ENCODE peak calls at places on chromosomes 5 and 9, in eight cellular contexts. One of them, this sample, is unnamed.

GRCh38 chr9:88741335-88741734 is 206.4 kb downstream of the NXNL2 start:
- DNase-seq in heart right ventricle: no peak
- DNase-seq in cardiac fibroblast: peak; percentile 61
- DNase-seq in stomach: no peak
- DNase-seq in body of pancreas: no peak
- DNase-seq in GM23338: peak; percentile 63
- DNase-seq in mucosa of descending colon: no peak
- DNase-seq in AG04449: no peak
- DNase-seq in this sample: no peak

GRCh38 chr5:174520420-174521396 is 203.7 kb upstream of the MSX2 start:
- DNase-seq in stomach: peak; percentile 74
- DNase-seq in mucosa of descending colon: no peak
- DNase-seq in AG04449: no peak
- DNase-seq in heart right ventricle: no peak
- DNase-seq in cardiac fibroblast: no peak
- DNase-seq in GM23338: peak; percentile 62
- DNase-seq in body of pancreas: peak; percentile 59
- DNase-seq in this sample: no peak

GRCh38 chr9:118734696-118735095 is 634.5 kb downstream of the BRINP1 start:
- DNase-seq in mucosa of descending colon: no peak
- DNase-seq in heart right ventricle: no peak
- DNase-seq in AG04449: no peak
- DNase-seq in stomach: no peak
- DNase-seq in body of pancreas: no peak
- DNase-seq in GM23338: no peak
- DNase-seq in cardiac fibroblast: no peak
- DNase-seq in this sample: no peak

GRCh38 chr5:33321026-33321425 is 119.7 kb upstream of the TARS1 start:
- DNase-seq in cardiac fibroblast: peak; percentile 99
- DNase-seq in stomach: no peak
- DNase-seq in body of pancreas: peak; percentile 12
- DNase-seq in GM23338: no peak
- DNase-seq in mucosa of descending colon: no peak
- DNase-seq in heart right ventricle: no peak
- DNase-seq in AG04449: peak; percentile 94
- DNase-seq in this sample: peak; percentile 94

GRCh38 chr9:124812401-124813016 is 35.6 kb downstream of the OLFML2A start:
- DNase-seq in GM23338: no peak
- DNase-seq in mucosa of descending colon: no peak
- DNase-seq in body of pancreas: no peak
- DNase-seq in cardiac fibroblast: peak; percentile 92
- DNase-seq in stomach: no peak
- DNase-seq in heart right ventricle: no peak
- DNase-seq in AG04449: peak; percentile 92
- DNase-seq in this sample: peak; percentile 98

GRCh38 chr5:1523480-1523792 is 324 bp downstream of the LPCAT1 start:
- DNase-seq in heart right ventricle: no peak
- DNase-seq in stomach: no peak
- DNase-seq in mucosa of descending colon: no peak
- DNase-seq in AG04449: no peak
- DNase-seq in GM23338: no peak
- DNase-seq in body of pancreas: peak; percentile 2
- DNase-seq in cardiac fibroblast: no peak
- DNase-seq in this sample: peak; percentile 15

GRCh38 chr5:175464414-175465233 is 13.7 kb upstream of the SFXN1 start:
- DNase-seq in body of pancreas: peak; percentile 59
- DNase-seq in mucosa of descending colon: no peak
- DNase-seq in cardiac fibroblast: peak; percentile 55
- DNase-seq in heart right ventricle: no peak
- DNase-seq in stomach: peak; percentile 51
- DNase-seq in AG04449: no peak
- DNase-seq in GM23338: peak; percentile 85
- DNase-seq in this sample: peak; percentile 41

GRCh38 chr5:36874465-36874864 is 2.1 kb upstream of the NIPBL start:
- DNase-seq in GM23338: peak; percentile 10
- DNase-seq in AG04449: no peak
- DNase-seq in heart right ventricle: no peak
- DNase-seq in body of pancreas: no peak
- DNase-seq in cardiac fibroblast: no peak
- DNase-seq in stomach: no peak
- DNase-seq in mucosa of descending colon: no peak
- DNase-seq in this sample: peak; percentile 6

GRCh38 chr5:34660444-34660843 is 4.3 kb downstream of the RAI14 start:
- DNase-seq in cardiac fibroblast: peak; percentile 93
- DNase-seq in body of pancreas: no peak
- DNase-seq in GM23338: no peak
- DNase-seq in stomach: no peak
- DNase-seq in AG04449: peak; percentile 99
- DNase-seq in mucosa of descending colon: no peak
- DNase-seq in heart right ventricle: no peak
- DNase-seq in this sample: peak; percentile 97

GRCh38 chr5:67181648-67182218 is 14.9 kb downstream of the CD180 start:
- DNase-seq in GM23338: peak; percentile 32
- DNase-seq in body of pancreas: peak; percentile 51
- DNase-seq in stomach: no peak
- DNase-seq in mucosa of descending colon: no peak
- DNase-seq in cardiac fibroblast: no peak
- DNase-seq in AG04449: no peak
- DNase-seq in heart right ventricle: no peak
- DNase-seq in this sample: no peak

GRCh38 chr5:72085319-72085718 is 22.0 kb upstream of the MAP1B start:
- DNase-seq in stomach: no peak
- DNase-seq in GM23338: no peak
- DNase-seq in cardiac fibroblast: no peak
- DNase-seq in heart right ventricle: no peak
- DNase-seq in mucosa of descending colon: no peak
- DNase-seq in AG04449: no peak
- DNase-seq in body of pancreas: no peak
- DNase-seq in this sample: no peak

GRCh38 chr9:272251-273213 is 57.9 kb downstream of the DOCK8 start:
- DNase-seq in cardiac fibroblast: no peak
- DNase-seq in AG04449: no peak
- DNase-seq in body of pancreas: peak; percentile 52
- DNase-seq in heart right ventricle: no peak
- DNase-seq in stomach: peak; percentile 41
- DNase-seq in mucosa of descending colon: no peak
- DNase-seq in GM23338: no peak
- DNase-seq in this sample: no peak

GRCh38 chr5:159515909-159516415 is 185.7 kb upstream of the IL12B start:
- DNase-seq in body of pancreas: peak; percentile 48
- DNase-seq in stomach: peak; percentile 74
- DNase-seq in GM23338: peak; percentile 71
- DNase-seq in cardiac fibroblast: peak; percentile 65
- DNase-seq in AG04449: no peak
- DNase-seq in mucosa of descending colon: peak; percentile 68
- DNase-seq in heart right ventricle: peak; percentile 17
- DNase-seq in this sample: peak; percentile 44

GRCh38 chr9:34654317-34655083 is 2.5 kb downstream of the IL11RA start:
- DNase-seq in stomach: peak; percentile 46
- DNase-seq in body of pancreas: peak; percentile 74
- DNase-seq in GM23338: no peak
- DNase-seq in heart right ventricle: peak; percentile 85
- DNase-seq in cardiac fibroblast: no peak
- DNase-seq in AG04449: no peak
- DNase-seq in mucosa of descending colon: no peak
- DNase-seq in this sample: peak; percentile 43

GRCh38 chr5:67291671-67292070 is 95.1 kb upstream of the CD180 start:
- DNase-seq in mucosa of descending colon: no peak
- DNase-seq in cardiac fibroblast: no peak
- DNase-seq in GM23338: no peak
- DNase-seq in stomach: no peak
- DNase-seq in heart right ventricle: no peak
- DNase-seq in AG04449: no peak
- DNase-seq in body of pancreas: no peak
- DNase-seq in this sample: no peak

GRCh38 chr5:75885849-75886596 is 168.8 kb upstream of the POC5 start:
- DNase-seq in heart right ventricle: no peak
- DNase-seq in mucosa of descending colon: no peak
- DNase-seq in body of pancreas: no peak
- DNase-seq in AG04449: no peak
- DNase-seq in GM23338: peak; percentile 52
- DNase-seq in cardiac fibroblast: no peak
- DNase-seq in stomach: no peak
- DNase-seq in this sample: no peak

GRCh38 chr5:111070272-111071134 is 1.0 kb upstream of the TSLP start:
- DNase-seq in AG04449: no peak
- DNase-seq in body of pancreas: peak; percentile 3
- DNase-seq in heart right ventricle: no peak
- DNase-seq in stomach: peak; percentile 26
- DNase-seq in cardiac fibroblast: peak; percentile 37
- DNase-seq in mucosa of descending colon: no peak
- DNase-seq in GM23338: peak; percentile 83
- DNase-seq in this sample: peak; percentile 10
- TF ChIP-seq CTCF in AG04449: no peak
- TF ChIP-seq CTCF in body of pancreas: no peak
- TF ChIP-seq CTCF in heart right ventricle: no peak
- TF ChIP-seq CTCF in stomach: no peak
- TF ChIP-seq CTCF in cardiac fibroblast: no peak
- TF ChIP-seq CTCF in mucosa of descending colon: no peak
- TF ChIP-seq CTCF in GM23338: no peak
- TF ChIP-seq CTCF in this sample: no peak

GRCh38 chr5:143398053-143398355 is 5.5 kb downstream of the NR3C1 start:
- DNase-seq in heart right ventricle: no peak
- DNase-seq in mucosa of descending colon: no peak
- DNase-seq in stomach: no peak
- DNase-seq in cardiac fibroblast: peak; percentile 42
- DNase-seq in AG04449: no peak
- DNase-seq in body of pancreas: no peak
- DNase-seq in GM23338: no peak
- DNase-seq in this sample: no peak

GRCh38 chr5:143398451-143399237 is 4.8 kb downstream of the NR3C1 start:
- DNase-seq in heart right ventricle: no peak
- DNase-seq in body of pancreas: no peak
- DNase-seq in AG04449: no peak
- DNase-seq in GM23338: no peak
- DNase-seq in cardiac fibroblast: peak; percentile 62
- DNase-seq in mucosa of descending colon: no peak
- DNase-seq in stomach: no peak
- DNase-seq in this sample: peak; percentile 16

GRCh38 chr5:143400541-143401252 is 2.8 kb downstream of the NR3C1 start:
- DNase-seq in cardiac fibroblast: peak; percentile 66
- DNase-seq in heart right ventricle: peak; percentile 17
- DNase-seq in AG04449: no peak
- DNase-seq in stomach: no peak
- DNase-seq in mucosa of descending colon: no peak
- DNase-seq in body of pancreas: no peak
- DNase-seq in GM23338: no peak
- DNase-seq in this sample: peak; percentile 38

GRCh38 chr5:143401253-143401845 is 2.1 kb downstream of the NR3C1 start:
- DNase-seq in GM23338: no peak
- DNase-seq in heart right ventricle: no peak
- DNase-seq in body of pancreas: no peak
- DNase-seq in mucosa of descending colon: no peak
- DNase-seq in stomach: no peak
- DNase-seq in AG04449: no peak
- DNase-seq in cardiac fibroblast: peak; percentile 32
- DNase-seq in this sample: peak; percentile 24

DNA sequence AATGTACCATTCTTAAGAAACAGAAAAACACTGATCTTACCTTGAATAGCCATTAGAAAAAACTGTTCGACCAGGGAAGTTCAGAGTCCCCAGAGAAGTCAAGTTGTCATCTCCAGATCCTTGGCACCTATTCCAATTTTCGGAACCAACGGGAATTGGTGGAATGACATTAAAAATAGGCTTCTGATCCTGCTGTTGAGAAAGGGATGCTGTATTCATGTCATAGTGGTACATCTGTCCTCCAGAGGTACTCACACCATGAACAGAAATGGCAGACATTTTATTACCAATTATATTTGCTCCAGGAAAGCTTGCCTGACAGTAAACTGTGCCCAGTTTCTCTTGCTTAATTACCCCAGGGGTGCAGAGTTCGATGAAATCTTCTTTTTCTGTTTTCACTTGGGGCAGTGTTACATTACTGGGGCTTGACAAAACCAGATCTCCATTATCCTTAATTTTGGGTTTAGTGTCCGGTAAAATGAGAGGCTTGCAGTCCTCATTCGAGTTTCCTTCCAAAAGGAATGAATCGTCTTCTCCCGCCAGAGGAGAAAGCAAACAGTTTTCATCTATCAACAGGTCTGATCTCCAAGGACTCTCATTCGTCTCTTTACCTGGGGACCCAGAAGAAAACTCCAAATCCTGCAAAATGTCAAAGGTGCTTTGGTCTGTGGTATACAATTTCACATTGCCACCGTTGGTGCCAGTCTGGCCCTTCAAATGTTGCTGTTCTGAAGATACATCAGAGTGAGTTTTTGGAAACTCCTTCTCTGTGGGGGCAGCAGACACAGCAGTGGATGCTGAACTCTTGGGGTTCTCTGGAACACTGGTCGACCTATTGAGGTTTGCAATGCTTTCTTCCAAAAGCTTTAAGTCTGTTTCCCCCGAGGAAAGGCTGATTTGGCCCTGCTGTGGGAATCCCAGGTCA is 3.6 kb downstream of the NR3C1 start:
- DNase-seq in cardiac fibroblast: peak; percentile 30
- DNase-seq in stomach: no peak
- DNase-seq in heart right ventricle: no peak
- DNase-seq in body of pancreas: no peak
- DNase-seq in mucosa of descending colon: no peak
- DNase-seq in GM23338: no peak
- DNase-seq in AG04449: no peak
- DNase-seq in this sample: no peak
- H3K4me3 ChIP-seq in cardiac fibroblast: peak overlapping the region; percentile 86
- H3K4me3 ChIP-seq in stomach: peak overlapping the region; percentile 68
- H3K4me3 ChIP-seq in heart right ventricle: peak overlapping the region; percentile 65
- H3K4me3 ChIP-seq in body of pancreas: no peak overlapping the region
- H3K4me3 ChIP-seq in mucosa of descending colon: no peak overlapping the region
- H3K4me3 ChIP-seq in GM23338: peak overlapping the region; percentile 14
- H3K4me3 ChIP-seq in AG04449: peak overlapping the region; percentile 31
- H3K4me3 ChIP-seq in this sample: peak overlapping the region; percentile 94

DNA sequence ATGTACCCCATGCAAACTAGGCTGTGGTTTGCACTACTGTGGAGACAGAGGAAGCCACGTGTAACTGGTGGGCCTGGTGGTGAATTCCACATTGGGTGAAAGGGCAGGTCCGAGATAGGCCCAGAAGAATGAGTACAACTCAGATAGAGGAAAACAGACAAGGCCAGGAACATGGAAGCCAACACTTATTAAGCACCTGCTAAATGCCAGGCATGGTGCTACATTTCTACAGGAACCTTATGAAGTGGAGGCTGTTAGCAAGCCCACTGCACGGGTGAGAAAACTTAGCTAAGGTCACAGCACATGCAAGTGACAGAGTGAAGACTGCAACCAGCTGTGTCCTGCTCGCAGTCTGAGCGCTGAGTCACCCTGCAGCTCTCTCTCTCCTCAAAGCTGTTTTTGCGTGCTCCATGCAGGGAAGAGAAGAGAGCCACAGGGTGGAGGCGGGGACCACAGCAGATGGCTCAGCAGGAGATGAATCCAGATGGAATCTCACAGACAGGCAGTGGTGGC is 65.5 kb upstream of the SPTLC1 start:
- DNase-seq in body of pancreas: peak; percentile 18
- DNase-seq in heart right ventricle: no peak
- DNase-seq in cardiac fibroblast: peak; percentile 81
- DNase-seq in AG04449: peak; percentile 57
- DNase-seq in stomach: no peak
- DNase-seq in mucosa of descending colon: no peak
- DNase-seq in GM23338: no peak
- DNase-seq in this sample: peak; percentile 84
- TF ChIP-seq CTCF in body of pancreas: no peak
- TF ChIP-seq CTCF in heart right ventricle: no peak
- TF ChIP-seq CTCF in cardiac fibroblast: no peak
- TF ChIP-seq CTCF in AG04449: no peak
- TF ChIP-seq CTCF in stomach: no peak
- TF ChIP-seq CTCF in mucosa of descending colon: no peak
- TF ChIP-seq CTCF in GM23338: no peak
- TF ChIP-seq CTCF in this sample: no peak

GRCh38 chr9:129498451-129499376 is 122.2 kb downstream of the C9orf50 start:
- DNase-seq in heart right ventricle: no peak
- DNase-seq in GM23338: no peak
- DNase-seq in mucosa of descending colon: no peak
- DNase-seq in body of pancreas: no peak
- DNase-seq in cardiac fibroblast: no peak
- DNase-seq in AG04449: no peak
- DNase-seq in stomach: no peak
- DNase-seq in this sample: no peak
- H3K4me3 ChIP-seq in heart right ventricle: peak overlapping the region; percentile 35
- H3K4me3 ChIP-seq in GM23338: no peak overlapping the region
- H3K4me3 ChIP-seq in mucosa of descending colon: no peak overlapping the region
- H3K4me3 ChIP-seq in body of pancreas: no peak overlapping the region
- H3K4me3 ChIP-seq in cardiac fibroblast: peak overlapping the region; percentile 30
- H3K4me3 ChIP-seq in AG04449: peak overlapping the region; percentile 78
- H3K4me3 ChIP-seq in stomach: peak overlapping the region; percentile 64
- H3K4me3 ChIP-seq in this sample: peak overlapping the region; percentile 70

This sample was measured in fibroblast of villous mesenchyme.